ENCODE peak calls at places on chromosome 9, in six cellular contexts. One of them, this sample, is unnamed.

GRCh38 chr9:25691786-25692185 is 13.5 kb upstream of the TUSC1 start:
- DNase-seq in iris pigment epithelial cell: peak
- DNase-seq in AG20443: no peak
- DNase-seq in Caki2: no peak
- DNase-seq in activated CD4-positive, alpha-beta T cell treated with anti-CD3 and anti-CD28 coated beads, Interleukin-2, amount 10 ng/mL, durations not matched to agents 7 days and 5 days: no peak
- DNase-seq in Kasumi-1: no peak
- DNase-seq in this sample: no peak

GRCh38 chr9:109273869-109274268 is 47.0 kb downstream of the EPB41L4B start:
- DNase-seq in iris pigment epithelial cell: no peak
- DNase-seq in Caki2: no peak
- DNase-seq in activated CD4-positive, alpha-beta T cell treated with anti-CD3 and anti-CD28 coated beads, Interleukin-2, amount 10 ng/mL, durations not matched to agents 7 days and 5 days: no peak
- DNase-seq in AG20443: no peak
- DNase-seq in Kasumi-1: no peak
- DNase-seq in this sample: no peak

GRCh38 chr9:27261517-27262211 is 35.3 kb downstream of the EQTN start:
- DNase-seq in Kasumi-1: no peak
- DNase-seq in activated CD4-positive, alpha-beta T cell treated with anti-CD3 and anti-CD28 coated beads, Interleukin-2, amount 10 ng/mL, durations not matched to agents 7 days and 5 days: no peak
- DNase-seq in iris pigment epithelial cell: peak
- DNase-seq in Caki2: no peak
- DNase-seq in AG20443: peak
- DNase-seq in this sample: no peak

GRCh38 chr9:93588641-93589609 is 12.5 kb downstream of the PHF2 start:
- DNase-seq in Caki2: no peak
- DNase-seq in Kasumi-1: no peak
- DNase-seq in AG20443: no peak
- DNase-seq in iris pigment epithelial cell: no peak
- DNase-seq in activated CD4-positive, alpha-beta T cell treated with anti-CD3 and anti-CD28 coated beads, Interleukin-2, amount 10 ng/mL, durations not matched to agents 7 days and 5 days: no peak
- DNase-seq in this sample: no peak

GRCh38 chr9:110126986-110127864 is 80.7 kb downstream of the C9orf152 start:
- DNase-seq in Kasumi-1: peak
- DNase-seq in iris pigment epithelial cell: peak
- DNase-seq in AG20443: no peak
- DNase-seq in Caki2: peak
- DNase-seq in activated CD4-positive, alpha-beta T cell treated with anti-CD3 and anti-CD28 coated beads, Interleukin-2, amount 10 ng/mL, durations not matched to agents 7 days and 5 days: no peak
- DNase-seq in this sample: peak

GRCh38 chr9:93566408-93567270 is 9.7 kb upstream of the PHF2 start:
- DNase-seq in activated CD4-positive, alpha-beta T cell treated with anti-CD3 and anti-CD28 coated beads, Interleukin-2, amount 10 ng/mL, durations not matched to agents 7 days and 5 days: peak
- DNase-seq in Caki2: peak
- DNase-seq in iris pigment epithelial cell: peak
- DNase-seq in AG20443: peak
- DNase-seq in Kasumi-1: peak
- DNase-seq in this sample: peak

GRCh38 chr9:737400-738120 is 103.9 kb upstream of the DMRT1 start:
- DNase-seq in iris pigment epithelial cell: no peak
- DNase-seq in Kasumi-1: no peak
- DNase-seq in activated CD4-positive, alpha-beta T cell treated with anti-CD3 and anti-CD28 coated beads, Interleukin-2, amount 10 ng/mL, durations not matched to agents 7 days and 5 days: no peak
- DNase-seq in AG20443: no peak
- DNase-seq in Caki2: no peak
- DNase-seq in this sample: no peak

GRCh38 chr9:99140685-99141314 is 35.9 kb downstream of the TGFBR1 start:
- DNase-seq in activated CD4-positive, alpha-beta T cell treated with anti-CD3 and anti-CD28 coated beads, Interleukin-2, amount 10 ng/mL, durations not matched to agents 7 days and 5 days: peak
- DNase-seq in iris pigment epithelial cell: peak
- DNase-seq in AG20443: peak
- DNase-seq in Kasumi-1: peak
- DNase-seq in Caki2: peak
- DNase-seq in this sample: peak

GRCh38 chr9:124222109-124222508 is 35.6 kb upstream of the NEK6 start:
- DNase-seq in AG20443: no peak
- DNase-seq in Kasumi-1: no peak
- DNase-seq in Caki2: no peak
- DNase-seq in iris pigment epithelial cell: no peak
- DNase-seq in activated CD4-positive, alpha-beta T cell treated with anti-CD3 and anti-CD28 coated beads, Interleukin-2, amount 10 ng/mL, durations not matched to agents 7 days and 5 days: no peak
- DNase-seq in this sample: no peak

GRCh38 chr9:16213781-16214515 is 656.5 kb downstream of the BNC2 start:
- DNase-seq in activated CD4-positive, alpha-beta T cell treated with anti-CD3 and anti-CD28 coated beads, Interleukin-2, amount 10 ng/mL, durations not matched to agents 7 days and 5 days: no peak
- DNase-seq in Kasumi-1: no peak
- DNase-seq in AG20443: peak
- DNase-seq in Caki2: no peak
- DNase-seq in iris pigment epithelial cell: peak
- DNase-seq in this sample: peak

GRCh38 chr9:30411571-30411970 is 1972.9 kb upstream of the ACO1 start:
- DNase-seq in activated CD4-positive, alpha-beta T cell treated with anti-CD3 and anti-CD28 coated beads, Interleukin-2, amount 10 ng/mL, durations not matched to agents 7 days and 5 days: no peak
- DNase-seq in AG20443: no peak
- DNase-seq in iris pigment epithelial cell: no peak
- DNase-seq in Caki2: no peak
- DNase-seq in Kasumi-1: no peak
- DNase-seq in this sample: no peak

GRCh38 chr9:27548055-27548741 is 18.6 kb upstream of the MOB3B start:
- DNase-seq in iris pigment epithelial cell: peak
- DNase-seq in AG20443: peak
- DNase-seq in Caki2: peak
- DNase-seq in activated CD4-positive, alpha-beta T cell treated with anti-CD3 and anti-CD28 coated beads, Interleukin-2, amount 10 ng/mL, durations not matched to agents 7 days and 5 days: no peak
- DNase-seq in Kasumi-1: peak
- DNase-seq in this sample: no peak

GRCh38 chr9:76688471-76689238 is 75.6 kb upstream of the PCA3 start:
- DNase-seq in Kasumi-1: no peak
- DNase-seq in AG20443: no peak
- DNase-seq in iris pigment epithelial cell: peak
- DNase-seq in activated CD4-positive, alpha-beta T cell treated with anti-CD3 and anti-CD28 coated beads, Interleukin-2, amount 10 ng/mL, durations not matched to agents 7 days and 5 days: no peak
- DNase-seq in Caki2: no peak
- DNase-seq in this sample: no peak

GRCh38 chr9:103364753-103365152 is 369.6 kb downstream of the CYLC2 start:
- DNase-seq in Kasumi-1: no peak
- DNase-seq in iris pigment epithelial cell: peak
- DNase-seq in AG20443: no peak
- DNase-seq in activated CD4-positive, alpha-beta T cell treated with anti-CD3 and anti-CD28 coated beads, Interleukin-2, amount 10 ng/mL, durations not matched to agents 7 days and 5 days: no peak
- DNase-seq in Caki2: peak
- DNase-seq in this sample: no peak

GRCh38 chr9:71975833-71976232 is 64.4 kb downstream of the C9orf85 start:
- DNase-seq in activated CD4-positive, alpha-beta T cell treated with anti-CD3 and anti-CD28 coated beads, Interleukin-2, amount 10 ng/mL, durations not matched to agents 7 days and 5 days: no peak
- DNase-seq in iris pigment epithelial cell: no peak
- DNase-seq in AG20443: no peak
- DNase-seq in Caki2: no peak
- DNase-seq in Kasumi-1: no peak
- DNase-seq in this sample: no peak

GRCh38 chr9:19294219-19294618 is 63.7 kb downstream of the DENND4C start:
- DNase-seq in iris pigment epithelial cell: no peak
- DNase-seq in Caki2: no peak
- DNase-seq in Kasumi-1: no peak
- DNase-seq in AG20443: no peak
- DNase-seq in activated CD4-positive, alpha-beta T cell treated with anti-CD3 and anti-CD28 coated beads, Interleukin-2, amount 10 ng/mL, durations not matched to agents 7 days and 5 days: no peak
- DNase-seq in this sample: no peak